ENCODE peak calls at places on chromosome 10, in seven cellular contexts. G, H, U, F, V, X and C are unnamed samples.

GRCh38 chr10:30731963-30732362 is 102.4 kb upstream of the LYZL2 start:
- DNase-seq in X (no peak), U (no peak), F (no peak), H (no peak), G (no peak), V (no peak), C (no peak)

GRCh38 chr10:102312683-102313082 is 67.4 kb downstream of the GBF1 start:
- DNase-seq in G (no peak), H (no peak), U (peak; percentile 22), V (no peak), F (peak; percentile 45), X (no peak), C (no peak)

GRCh38 chr10:68095176-68095575 is 14.1 kb upstream of the MYPN start:
- DNase-seq in G (peak; percentile 49), U (peak; percentile 49), H (no peak), V (no peak), F (peak; percentile 38), X (no peak), C (no peak)

GRCh38 chr10:14009315-14010082 is 321.2 kb downstream of the FRMD4A start:
- DNase-seq in V (peak; percentile 78), X (peak; percentile 91), F (peak; percentile 91), H (peak; percentile 50), G (no peak), U (peak; percentile 69), C (no peak)

GRCh38 chr10:35668865-35669650 is 27.0 kb upstream of the FZD8 start:
- DNase-seq in U (no peak), H (no peak), G (no peak), F (no peak), X (no peak), V (no peak), C (no peak)

GRCh38 chr10:62693306-62693705 is 111.2 kb upstream of the ADO start:
- DNase-seq in X (no peak), U (no peak), V (no peak), H (no peak), G (no peak), F (no peak), C (no peak)

GRCh38 chr10:47090042-47090441 is 178.8 kb downstream of the PTPN20 start:
- DNase-seq in G (no peak), X (no peak), H (no peak), V (no peak), F (no peak), U (no peak), C (no peak)

GRCh38 chr10:88735661-88736060 is 24.2 kb upstream of the LIPN start:
- DNase-seq in X (no peak), F (peak; percentile 33), G (no peak), H (no peak), V (no peak), U (no peak), C (no peak)

GRCh38 chr10:31582365-31583052 is 263.5 kb downstream of the ZEB1 start:
- DNase-seq in X (no peak), V (no peak), H (peak; percentile 64), F (peak; percentile 16), G (peak; percentile 80), U (peak; percentile 23), C (peak; percentile 36)

DNA sequence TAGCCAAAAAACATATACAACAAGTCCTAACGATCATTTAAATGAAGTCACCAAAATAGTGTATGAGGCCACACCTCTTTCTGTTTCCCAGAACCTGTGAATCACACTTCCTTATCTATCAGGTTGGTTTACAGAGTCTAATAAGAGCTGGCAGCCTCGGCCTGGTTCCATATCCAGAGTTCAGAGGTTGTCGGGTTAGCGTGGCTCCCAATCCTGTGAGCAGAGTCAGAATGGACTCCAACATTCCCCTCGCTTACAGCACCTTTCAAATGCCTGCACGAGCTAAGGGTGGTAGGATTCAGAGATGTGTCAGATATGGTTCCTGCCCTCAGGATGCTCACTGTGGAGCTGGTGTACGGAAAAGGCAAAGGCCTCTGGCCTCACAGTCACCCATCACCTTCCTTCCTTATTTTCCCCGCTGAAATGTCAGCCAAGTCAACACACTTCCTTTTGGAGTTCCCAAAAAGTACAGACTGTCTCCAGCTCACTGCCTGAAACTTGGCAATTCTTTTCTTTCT is 6.0 kb downstream of the IL15RA start:
- DNase-seq in V (no peak), X (no peak), H (peak; percentile 31), G (no peak), U (no peak), F (peak; percentile 8), C (peak; percentile 26)
- H3K4me3 ChIP-seq in V (no peak overlapping the region), X (no peak overlapping the region), H (no peak overlapping the region), G (no peak overlapping the region), U (no peak overlapping the region), F (no peak overlapping the region), C (no peak overlapping the region)

GRCh38 chr10:86755740-86756510 is 494 bp upstream of the BMPR1A start:
- DNase-seq in G (peak; percentile 62), X (peak; percentile 46), F (peak; percentile 80), U (peak; percentile 69), H (peak; percentile 81), V (peak; percentile 41), C (peak; percentile 86)

GRCh38 chr10:86759073-86759672 is 2.8 kb downstream of the BMPR1A start:
- DNase-seq in U (no peak), V (no peak), G (no peak), H (peak; percentile 30), X (no peak), F (no peak), C (no peak)

GRCh38 chr10:86756511-86757109 is at the start of gene BMPR1A:
- DNase-seq in H (peak; percentile 88), U (peak; percentile 65), F (peak; percentile 92), X (no peak), V (peak; percentile 37), G (peak; percentile 87), C (peak; percentile 90)

GRCh38 chr10:86757110-86757790 is 831 bp downstream of the BMPR1A start:
- DNase-seq in V (no peak), G (peak; percentile 17), H (peak; percentile 70), F (peak; percentile 67), U (peak; percentile 26), X (peak; percentile 29), C (peak; percentile 39)

DNA sequence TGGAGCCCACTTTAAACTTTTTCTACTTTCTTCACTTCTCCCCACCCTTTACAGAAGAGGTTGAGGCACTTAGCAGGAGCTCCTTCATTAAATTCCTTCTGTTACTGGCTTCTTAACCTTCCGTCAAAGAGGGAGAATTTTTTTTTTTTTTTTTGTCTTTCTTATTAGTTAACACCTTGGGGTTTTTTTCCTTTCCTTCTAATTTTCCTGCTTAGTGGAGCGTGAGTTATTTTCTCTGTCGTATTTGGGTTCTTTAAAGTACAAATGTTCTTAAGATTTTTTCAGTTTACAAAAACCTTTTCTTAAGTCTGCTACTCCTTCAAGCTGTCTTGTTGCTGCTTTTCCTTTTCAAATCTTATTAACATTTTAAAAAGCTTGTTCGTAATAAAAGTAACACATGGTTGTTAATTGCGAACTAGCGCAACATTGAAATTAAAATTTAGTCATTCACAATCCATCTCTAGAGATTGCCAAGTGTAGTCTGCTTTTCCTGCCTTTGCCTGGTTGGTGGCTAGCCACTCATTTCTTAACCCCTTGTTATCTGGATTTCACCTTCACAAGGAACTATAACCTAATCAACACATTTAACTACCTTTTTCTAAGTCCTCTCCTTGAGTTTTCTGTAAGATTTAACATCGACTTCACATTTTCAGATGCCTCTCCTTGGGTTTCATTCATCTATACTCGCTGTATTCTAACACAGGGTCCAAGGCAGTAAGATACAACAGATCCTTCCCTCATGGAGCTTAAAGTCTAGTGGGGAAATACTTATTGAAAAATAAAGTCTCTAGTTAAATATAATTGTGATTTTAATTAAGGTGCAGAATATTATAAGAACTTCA is 2.0 kb downstream of the BMPR1A start:
- DNase-seq in X (no peak), F (peak; percentile 42), V (no peak), U (no peak), G (no peak), H (peak; percentile 33), C (no peak)
- H3K4me3 ChIP-seq in X (peak overlapping the region; percentile 85), F (peak overlapping the region; percentile 86), V (peak overlapping the region; percentile 94), U (peak overlapping the region; percentile 80), G (peak overlapping the region; percentile 78), H (peak overlapping the region; percentile 96), C (peak overlapping the region; percentile 83)

GRCh38 chr10:91162050-91162494 is 58.4 kb upstream of the PCGF5 start:
- DNase-seq in U (no peak), G (peak; percentile 13), H (peak; percentile 35), V (no peak), F (no peak), X (no peak), C (no peak)

GRCh38 chr10:91163269-91163708 is 57.2 kb upstream of the PCGF5 start:
- DNase-seq in F (peak; percentile 64), V (no peak), U (peak; percentile 40), X (no peak), G (peak; percentile 42), H (peak; percentile 71), C (peak; percentile 82)

GRCh38 chr10:91163709-91164474 is 56.6 kb upstream of the PCGF5 start:
- DNase-seq in X (no peak), U (peak; percentile 80), G (peak; percentile 53), F (peak; percentile 85), H (peak; percentile 87), V (peak; percentile 50), C (peak; percentile 41)

GRCh38 chr10:91164520-91165065 is 55.9 kb upstream of the PCGF5 start:
- DNase-seq in F (peak; percentile 22), G (no peak), V (no peak), X (no peak), H (no peak), U (peak; percentile 5), C (no peak)

DNA sequence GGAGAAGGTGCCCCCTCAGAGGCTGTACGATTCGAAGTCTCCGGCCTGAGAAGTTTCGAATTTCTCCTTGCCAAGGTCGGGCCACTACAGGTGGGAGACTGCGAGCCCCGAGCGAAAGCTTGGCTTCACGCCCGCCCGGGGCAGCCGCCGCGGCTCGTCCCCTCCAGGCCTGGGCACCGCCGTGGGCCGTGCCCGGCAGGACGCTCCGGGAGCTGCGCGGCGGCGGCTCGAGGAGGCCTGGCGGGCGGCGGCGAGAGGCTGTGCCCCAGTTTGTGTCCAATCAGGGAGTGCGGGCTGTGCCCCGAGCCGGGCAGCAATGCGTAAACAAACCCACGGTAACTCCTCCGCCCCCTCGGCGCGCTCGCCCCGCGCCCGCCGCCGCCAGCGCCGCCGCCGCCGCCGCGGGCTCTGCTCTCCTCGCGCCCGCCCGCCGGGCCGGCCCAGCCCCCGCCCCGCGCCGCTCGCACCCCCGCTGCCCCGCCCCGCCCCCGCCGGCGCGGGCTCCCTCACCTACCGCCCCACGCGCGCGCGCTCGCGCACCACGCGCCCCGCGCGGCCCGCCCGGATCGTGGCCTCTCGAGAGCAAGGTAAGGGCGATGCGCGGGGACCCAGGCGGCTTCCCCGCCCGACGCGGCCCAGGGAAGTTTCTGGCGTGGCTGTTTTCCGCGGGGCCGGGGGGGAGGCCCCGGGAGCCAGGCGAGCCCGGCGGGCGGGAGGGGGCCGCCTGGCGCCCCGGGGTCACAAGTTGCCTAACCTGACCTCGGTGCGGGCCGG is 57.8 kb upstream of the PCGF5 start:
- DNase-seq in G (peak; percentile 58), H (peak; percentile 56), U (no peak), X (no peak), F (peak; percentile 39), V (no peak), C (peak; percentile 79)
- H3K4me3 ChIP-seq in G (peak overlapping the region; percentile 84), H (peak overlapping the region; percentile 80), U (peak overlapping the region; percentile 70), X (peak overlapping the region; percentile 63), F (peak overlapping the region; percentile 67), V (peak overlapping the region; percentile 67), C (peak overlapping the region; percentile 96)

DNA sequence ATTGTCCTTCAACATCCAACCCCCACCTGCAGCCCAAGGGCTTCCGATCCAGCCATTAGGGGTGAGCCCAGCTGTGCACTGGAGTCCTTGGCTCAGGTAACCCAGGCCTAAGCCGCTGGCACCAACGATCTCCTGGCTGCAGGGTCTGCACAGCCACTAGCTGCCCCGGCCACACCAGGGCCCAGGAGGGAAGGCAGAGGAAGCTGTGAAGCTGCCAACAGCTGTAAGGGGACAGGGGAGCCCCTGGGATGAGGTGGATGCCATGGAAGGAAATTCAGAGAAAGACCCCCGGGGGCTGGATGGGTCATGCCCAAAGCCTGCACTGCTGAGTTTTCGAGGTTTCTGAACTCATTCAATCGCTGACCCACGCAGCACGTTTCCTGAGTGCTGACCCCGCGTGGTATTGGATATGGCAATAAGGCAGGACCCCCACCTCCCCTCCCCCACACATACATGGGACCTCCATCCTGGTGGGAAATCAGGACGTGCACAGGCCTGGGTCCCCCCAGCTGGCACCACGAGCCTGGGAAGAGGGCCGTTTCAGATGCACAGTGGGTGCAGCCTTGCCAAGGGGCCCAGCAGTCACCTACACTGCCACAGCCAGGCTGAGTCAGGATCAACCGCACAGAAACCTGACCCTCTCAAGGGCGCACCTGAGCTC is 170.3 kb downstream of the DIP2C start:
- DNase-seq in U (no peak), G (no peak), F (no peak), X (no peak), V (no peak), H (no peak), C (no peak)
- H3K4me3 ChIP-seq in U (no peak overlapping the region), G (no peak overlapping the region), F (no peak overlapping the region), X (no peak overlapping the region), V (no peak overlapping the region), H (no peak overlapping the region), C (no peak overlapping the region)